ENCODE peak calls at places on chromosomes 16 and 17, in nine cellular contexts. One of them, this sample, is unnamed.

GRCh38 chr17:49454050-49454449 is 39.4 kb upstream of the PHB1 start:
- DNase-seq in left colon: no peak
- DNase-seq in stimulated activated CD8-positive, alpha-beta memory T cell treated with anti-CD3 and anti-CD28 coated beads, Interleukin-7, amount 100 ng/mL, for 24 hours: no peak
- DNase-seq in effector CD4-positive, alpha-beta T cell: no peak
- DNase-seq in iris pigment epithelial cell: no peak
- DNase-seq in PC-3: peak
- DNase-seq in glutamatergic neuron: no peak
- DNase-seq in NAMALWA: no peak
- DNase-seq in hypothalamus: peak
- DNase-seq in this sample: peak

GRCh38 chr17:55152236-55152635 is 112.5 kb upstream of the HLF start:
- DNase-seq in left colon: no peak
- DNase-seq in stimulated activated CD8-positive, alpha-beta memory T cell treated with anti-CD3 and anti-CD28 coated beads, Interleukin-7, amount 100 ng/mL, for 24 hours: no peak
- DNase-seq in effector CD4-positive, alpha-beta T cell: no peak
- DNase-seq in iris pigment epithelial cell: peak
- DNase-seq in PC-3: no peak
- DNase-seq in glutamatergic neuron: no peak
- DNase-seq in NAMALWA: no peak
- DNase-seq in hypothalamus: no peak
- DNase-seq in this sample: no peak

GRCh38 chr17:48254896-48255295 is 147.3 kb downstream of the SNX11 start:
- DNase-seq in left colon: no peak
- DNase-seq in stimulated activated CD8-positive, alpha-beta memory T cell treated with anti-CD3 and anti-CD28 coated beads, Interleukin-7, amount 100 ng/mL, for 24 hours: no peak
- DNase-seq in effector CD4-positive, alpha-beta T cell: no peak
- DNase-seq in iris pigment epithelial cell: peak
- DNase-seq in PC-3: no peak
- DNase-seq in glutamatergic neuron: no peak
- DNase-seq in NAMALWA: peak
- DNase-seq in hypothalamus: no peak
- DNase-seq in this sample: no peak

GRCh38 chr17:56808503-56808902 is 25.2 kb downstream of the C17orf67 start:
- DNase-seq in left colon: no peak
- DNase-seq in stimulated activated CD8-positive, alpha-beta memory T cell treated with anti-CD3 and anti-CD28 coated beads, Interleukin-7, amount 100 ng/mL, for 24 hours: no peak
- DNase-seq in effector CD4-positive, alpha-beta T cell: no peak
- DNase-seq in iris pigment epithelial cell: no peak
- DNase-seq in PC-3: no peak
- DNase-seq in glutamatergic neuron: no peak
- DNase-seq in NAMALWA: no peak
- DNase-seq in hypothalamus: no peak
- DNase-seq in this sample: peak

GRCh38 chr17:14741516-14741915 is 440.6 kb downstream of the HS3ST3B1 start:
- DNase-seq in left colon: no peak
- DNase-seq in stimulated activated CD8-positive, alpha-beta memory T cell treated with anti-CD3 and anti-CD28 coated beads, Interleukin-7, amount 100 ng/mL, for 24 hours: no peak
- DNase-seq in effector CD4-positive, alpha-beta T cell: no peak
- DNase-seq in iris pigment epithelial cell: peak
- DNase-seq in PC-3: peak
- DNase-seq in glutamatergic neuron: no peak
- DNase-seq in NAMALWA: no peak
- DNase-seq in hypothalamus: no peak
- DNase-seq in this sample: no peak

GRCh38 chr17:39485555-39485954 is 24.3 kb downstream of the CDK12 start:
- DNase-seq in left colon: no peak
- DNase-seq in stimulated activated CD8-positive, alpha-beta memory T cell treated with anti-CD3 and anti-CD28 coated beads, Interleukin-7, amount 100 ng/mL, for 24 hours: no peak
- DNase-seq in effector CD4-positive, alpha-beta T cell: no peak
- DNase-seq in iris pigment epithelial cell: peak
- DNase-seq in PC-3: peak
- DNase-seq in glutamatergic neuron: no peak
- DNase-seq in NAMALWA: no peak
- DNase-seq in hypothalamus: no peak
- DNase-seq in this sample: peak

GRCh38 chr17:57463103-57463885 is 207.0 kb downstream of the MSI2 start:
- DNase-seq in left colon: no peak
- DNase-seq in stimulated activated CD8-positive, alpha-beta memory T cell treated with anti-CD3 and anti-CD28 coated beads, Interleukin-7, amount 100 ng/mL, for 24 hours: peak
- DNase-seq in effector CD4-positive, alpha-beta T cell: no peak
- DNase-seq in iris pigment epithelial cell: peak
- DNase-seq in PC-3: peak
- DNase-seq in glutamatergic neuron: no peak
- DNase-seq in NAMALWA: no peak
- DNase-seq in hypothalamus: no peak
- DNase-seq in this sample: no peak

GRCh38 chr16:81657731-81658130 is 121.4 kb upstream of the PLCG2 start:
- DNase-seq in left colon: no peak
- DNase-seq in stimulated activated CD8-positive, alpha-beta memory T cell treated with anti-CD3 and anti-CD28 coated beads, Interleukin-7, amount 100 ng/mL, for 24 hours: no peak
- DNase-seq in effector CD4-positive, alpha-beta T cell: no peak
- DNase-seq in iris pigment epithelial cell: no peak
- DNase-seq in PC-3: no peak
- DNase-seq in glutamatergic neuron: no peak
- DNase-seq in NAMALWA: no peak
- DNase-seq in hypothalamus: no peak
- DNase-seq in this sample: no peak